ENCODE peak calls at places on chromosomes 11 and 22, in six cellular contexts. S is endothelial cell; Q is stromal cell of bone marrow; F is adrenal gland; E is kidney tubule cell; T is CD8-positive, alpha-beta T cell. V is an unnamed sample.

GRCh38 chr22:38921801-38922200 is 35.6 kb upstream of the APOBEC3A start:
- DNase-seq in S (no peak), Q (no peak), F (no peak), E (no peak), T (no peak), V (no peak)

GRCh38 chr11:121741954-121742361 is 289.2 kb upstream of the SORL1-AS1 start:
- DNase-seq in S (no peak), Q (no peak), F (peak), E (no peak), T (no peak), V (no peak)

GRCh38 chr11:111128471-111128870 is 117.1 kb upstream of the POU2AF2 start:
- DNase-seq in S (no peak), Q (no peak), F (no peak), E (no peak), T (no peak), V (no peak)

GRCh38 chr11:111978028-111978771 is 41.1 kb downstream of the DIXDC1 start:
- DNase-seq in S (peak), Q (peak), F (peak), E (no peak), T (no peak), V (peak)

GRCh38 chr11:46686886-46687810 is 13.3 kb downstream of the ARHGAP1 start:
- DNase-seq in S (no peak), Q (peak), F (peak), E (peak), T (no peak), V (no peak)

GRCh38 chr22:25672685-25673084 is 69.3 kb upstream of the MYO18B start:
- DNase-seq in S (no peak), Q (no peak), F (no peak), E (no peak), T (no peak), V (no peak)

GRCh38 chr11:119229736-119230135 is 23.6 kb downstream of the CBL start:
- DNase-seq in S (no peak), Q (no peak), F (no peak), E (no peak), T (no peak), V (no peak)

GRCh38 chr11:130999086-130999485 is 82.8 kb upstream of the SNX19 start:
- DNase-seq in S (no peak), Q (peak), F (no peak), E (peak), T (no peak), V (no peak)

GRCh38 chr11:12901272-12901671 is 107.8 kb upstream of the RASSF10 start:
- DNase-seq in S (no peak), Q (no peak), F (no peak), E (peak), T (no peak), V (no peak)

GRCh38 chr22:22709719-22710445 is 65.5 kb downstream of the GGTLC2 start:
- DNase-seq in S (peak), Q (no peak), F (no peak), E (no peak), T (no peak), V (peak)

GRCh38 chr11:69854719-69855118 is 35.5 kb upstream of the FGF3 start:
- DNase-seq in S (no peak), Q (peak), F (no peak), E (peak), T (no peak), V (no peak)

GRCh38 chr11:71112454-71112853 is 139.9 kb downstream of the SHANK2 start:
- DNase-seq in S (no peak), Q (no peak), F (no peak), E (no peak), T (no peak), V (peak)

GRCh38 chr11:69939551-69940245 is 120.5 kb upstream of the FGF3 start:
- DNase-seq in S (no peak), Q (peak), F (peak), E (no peak), T (no peak), V (peak)

GRCh38 chr11:119991022-119991404 is 146.9 kb downstream of the TRIM29 start:
- DNase-seq in S (no peak), Q (no peak), F (no peak), E (no peak), T (no peak), V (no peak)

GRCh38 chr11:114082767-114083181 is 23.3 kb downstream of the ZBTB16 start:
- DNase-seq in S (no peak), Q (no peak), F (no peak), E (no peak), T (no peak), V (peak)

GRCh38 chr11:14114269-14114668 is 151.7 kb downstream of the SPON1 start:
- DNase-seq in S (no peak), Q (no peak), F (no peak), E (peak), T (no peak), V (no peak)

GRCh38 chr11:123061403-123062157 is at the start of gene HSPA8:
- DNase-seq in S (peak), Q (peak), F (peak), E (peak), T (peak), V (no peak)

GRCh38 chr11:65113361-65113756 is 1.7 kb downstream of the TM7SF2 start:
- DNase-seq in S (no peak), Q (no peak), F (peak), E (peak), T (no peak), V (no peak)

GRCh38 chr11:64885367-64886286 is 7.2 kb upstream of the EHD1 start:
- DNase-seq in S (no peak), Q (no peak), F (peak), E (no peak), T (no peak), V (no peak)

GRCh38 chr11:67558084-67558772 is 25.4 kb upstream of the GSTP1 start:
- DNase-seq in S (no peak), Q (peak), F (no peak), E (peak), T (no peak), V (no peak)

GRCh38 chr11:78424334-78425270 is 7.0 kb upstream of the GAB2 start:
- DNase-seq in S (no peak), Q (no peak), F (no peak), E (no peak), T (no peak), V (no peak)

GRCh38 chr11:14075118-14075601 is 112.6 kb downstream of the SPON1 start:
- DNase-seq in S (no peak), Q (no peak), F (no peak), E (peak), T (peak), V (peak)

V was measured in ELF-1.